ENCODE peak calls at places on chromosomes 3 and 15, in four cellular contexts. G is dorsolateral prefrontal cortex, Q is neural progenitor cell, U is AG09319. Y is an unnamed sample.

GRCh38 chr3:8658326-8659212 is 14.0 kb upstream of the SSUH2 start:
- DNase-seq in G (no peak), Q (no peak), U (no peak), Y (peak; percentile 67)

GRCh38 chr3:63142681-63143080 is 135.4 kb upstream of the SYNPR start:
- DNase-seq in G (no peak), Q (no peak), U (no peak), Y (no peak)

GRCh38 chr3:43011638-43012037 is 32.5 kb downstream of the GASK1A start:
- DNase-seq in G (no peak), Q (no peak), U (no peak), Y (no peak)

GRCh38 chr15:27538325-27538724 is 560.8 kb downstream of the OCA2 start:
- DNase-seq in G (no peak), Q (peak; percentile 84), U (no peak), Y (no peak)

GRCh38 chr3:140911822-140912221 is 29.8 kb upstream of the SLC25A36 start:
- DNase-seq in G (no peak), Q (no peak), U (no peak), Y (no peak)

GRCh38 chr15:45454825-45455224 is 67.7 kb downstream of the SLC30A4 start:
- DNase-seq in G (no peak), Q (no peak), U (peak; percentile 87), Y (peak; percentile 94)

GRCh38 chr15:94266789-94267188 is 35.4 kb downstream of the MCTP2 start:
- DNase-seq in G (no peak), Q (no peak), U (no peak), Y (no peak)

GRCh38 chr15:89194608-89195007 is 26.8 kb downstream of the RLBP1 start:
- DNase-seq in G (no peak), Q (no peak), U (no peak), Y (no peak)

GRCh38 chr15:98568382-98569017 is 79.8 kb upstream of the IGF1R start:
- DNase-seq in G (no peak), Q (no peak), U (no peak), Y (no peak)

GRCh38 chr3:64342940-64343691 is 117.8 kb upstream of the PRICKLE2 start:
- DNase-seq in G (no peak), Q (peak; percentile 40), U (peak; percentile 79), Y (peak; percentile 78)

GRCh38 chr15:40043927-40044716 is 5.1 kb upstream of the SRP14 start:
- DNase-seq in G (no peak), Q (no peak), U (no peak), Y (no peak)

GRCh38 chr3:107208100-107208499 is 169.1 kb upstream of the CCDC54 start:
- DNase-seq in G (no peak), Q (peak; percentile 52), U (peak; percentile 84), Y (peak; percentile 70)

GRCh38 chr3:135069406-135069805 is 274.3 kb downstream of the EPHB1 start:
- DNase-seq in G (no peak), Q (no peak), U (no peak), Y (no peak)

GRCh38 chr3:14536055-14536815 is 3.9 kb downstream of the GRIP2 start:
- DNase-seq in G (no peak), Q (no peak), U (no peak), Y (no peak)

GRCh38 chr3:46496745-46497555 is 826 bp upstream of the RTP3 start:
- DNase-seq in G (no peak), Q (peak; percentile 38), U (no peak), Y (no peak)

GRCh38 chr3:158447408-158447807 is 123.6 kb upstream of the MLF1 start:
- DNase-seq in G (no peak), Q (no peak), U (no peak), Y (no peak)

GRCh38 chr3:76941376-76941775 is 98.5 kb upstream of the ROBO2 start:
- DNase-seq in G (no peak), Q (no peak), U (no peak), Y (peak; percentile 14)

GRCh38 chr3:59542276-59542675 is 492.5 kb upstream of the CFAP20DC start:
- DNase-seq in G (no peak), Q (no peak), U (no peak), Y (no peak)

GRCh38 chr3:194485471-194485875 is 1.3 kb downstream of the ATP13A3 start:
- DNase-seq in G (no peak), Q (no peak), U (no peak), Y (peak; percentile 53)

GRCh38 chr15:44193651-44194396 is 1.2 kb downstream of the FRMD5 start:
- DNase-seq in G (no peak), Q (peak; percentile 62), U (no peak), Y (peak; percentile 51)

GRCh38 chr3:158452324-158452723 is 118.7 kb upstream of the MLF1 start:
- DNase-seq in G (no peak), Q (no peak), U (no peak), Y (peak; percentile 3)

GRCh38 chr15:70867911-70868467 is 14.0 kb upstream of the LARP6 start:
- DNase-seq in G (no peak), Q (no peak), U (no peak), Y (no peak)

GRCh38 chr3:188834349-188834748 is 337.4 kb upstream of the TPRG1 start:
- DNase-seq in G (no peak), Q (no peak), U (no peak), Y (no peak)

GRCh38 chr15:77266708-77267387 is 153.1 kb downstream of the PEAK1 start:
- DNase-seq in G (no peak), Q (peak; percentile 8), U (peak; percentile 50), Y (no peak)

GRCh38 chr3:112134335-112135124 is 1.5 kb upstream of the GCSAM start:
- DNase-seq in G (no peak), Q (no peak), U (no peak), Y (no peak)

GRCh38 chr3:44478055-44478468 is 592 bp upstream of the ZNF445 start:
- DNase-seq in G (no peak), Q (no peak), U (no peak), Y (no peak)

GRCh38 chr15:58423858-58424608 is 7.8 kb upstream of the LIPC start:
- DNase-seq in G (no peak), Q (no peak), U (peak; percentile 49), Y (no peak)

GRCh38 chr3:89335693-89336092 is 228.3 kb downstream of the EPHA3 start:
- DNase-seq in G (no peak), Q (no peak), U (no peak), Y (no peak)

GRCh38 chr3:139746481-139746880 is 68.7 kb upstream of the NMNAT3 start:
- DNase-seq in G (no peak), Q (no peak), U (no peak), Y (no peak)

GRCh38 chr3:29280675-29281264 is at the start of gene RBMS3:
- DNase-seq in G (peak; percentile 47), Q (peak; percentile 83), U (peak; percentile 94), Y (peak; percentile 60)
- TF ChIP-seq CTCF in G (peak; percentile 39), Q (peak; percentile 40), U (peak; percentile 61), Y (peak; percentile 60)

GRCh38 chr3:187714404-187714979 is 12.1 kb upstream of the RTP2 start:
- DNase-seq in G (no peak), Q (peak; percentile 78), U (no peak), Y (peak; percentile 77)
- TF ChIP-seq CTCF in G (peak; percentile 94), Q (peak; percentile 93), U (peak; percentile 96), Y (peak; percentile 91)

GRCh38 chr15:23759964-23760363 is 72.9 kb upstream of the NDN start:
- DNase-seq in G (no peak), Q (peak; percentile 36), U (no peak), Y (no peak)
- TF ChIP-seq CTCF in G (no peak), Q (peak; percentile 28), U (no peak), Y (no peak)

GRCh38 chr3:113277886-113278598 is 66.7 kb downstream of the BOC start:
- DNase-seq in G (no peak), Q (no peak), U (no peak), Y (no peak)
- TF ChIP-seq CTCF in G (no peak), Q (no peak), U (no peak), Y (no peak)

DNA sequence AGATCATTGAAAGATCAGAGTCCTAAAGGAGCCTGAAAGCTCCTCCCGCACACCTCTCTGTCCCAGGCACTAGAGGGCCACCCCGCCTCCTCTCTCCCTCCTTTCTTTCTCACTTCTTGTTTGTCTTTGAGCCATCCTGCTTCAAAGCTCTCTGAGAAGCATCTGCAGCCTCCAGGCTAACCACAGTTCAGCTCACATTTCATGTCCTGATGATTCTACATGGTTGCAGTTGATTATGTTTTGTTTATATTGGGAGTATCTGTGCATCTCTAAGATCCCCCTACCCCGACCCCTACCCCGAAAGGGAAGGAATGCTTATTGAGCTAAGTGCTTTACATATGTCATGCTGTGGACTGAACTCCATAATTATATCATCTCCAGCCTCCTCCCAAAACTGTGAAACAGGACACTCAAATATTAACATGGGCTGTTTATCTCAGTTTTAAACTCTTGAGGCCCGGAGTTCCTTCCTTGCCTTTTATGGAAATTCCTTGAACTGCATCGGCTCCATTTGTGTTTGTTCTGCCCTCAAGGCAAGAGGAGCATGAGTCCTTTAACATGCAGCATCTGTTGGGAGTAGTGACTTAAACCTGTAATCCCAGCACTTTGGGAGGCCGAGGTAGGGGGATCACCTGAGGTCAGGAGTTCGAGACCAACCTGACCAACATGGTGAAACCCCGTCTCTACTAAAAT is 30.9 kb downstream of the MGLL start:
- DNase-seq in G (no peak), Q (peak; percentile 52), U (peak; percentile 70), Y (peak; percentile 34)
- TF ChIP-seq CTCF in G (peak; percentile 13), Q (peak; percentile 41), U (peak; percentile 33), Y (no peak)

GRCh38 chr15:52261498-52262242 is 33.9 kb downstream of the MYO5C start:
- DNase-seq in G (no peak), Q (peak; percentile 89), U (peak; percentile 35), Y (peak; percentile 86)
- TF ChIP-seq CTCF in G (peak; percentile 9), Q (no peak), U (no peak), Y (no peak)

GRCh38 chr15:38867556-38867955 is 302.9 kb upstream of the RASGRP1 start:
- DNase-seq in G (no peak), Q (no peak), U (no peak), Y (no peak)

GRCh38 chr15:38862104-38862503 is 297.5 kb upstream of the RASGRP1 start:
- DNase-seq in G (no peak), Q (no peak), U (no peak), Y (no peak)

GRCh38 chr15:38864122-38864521 is 299.5 kb upstream of the RASGRP1 start:
- DNase-seq in G (no peak), Q (no peak), U (no peak), Y (no peak)

GRCh38 chr15:38863381-38863780 is 298.8 kb upstream of the RASGRP1 start:
- DNase-seq in G (no peak), Q (no peak), U (no peak), Y (no peak)

DNA sequence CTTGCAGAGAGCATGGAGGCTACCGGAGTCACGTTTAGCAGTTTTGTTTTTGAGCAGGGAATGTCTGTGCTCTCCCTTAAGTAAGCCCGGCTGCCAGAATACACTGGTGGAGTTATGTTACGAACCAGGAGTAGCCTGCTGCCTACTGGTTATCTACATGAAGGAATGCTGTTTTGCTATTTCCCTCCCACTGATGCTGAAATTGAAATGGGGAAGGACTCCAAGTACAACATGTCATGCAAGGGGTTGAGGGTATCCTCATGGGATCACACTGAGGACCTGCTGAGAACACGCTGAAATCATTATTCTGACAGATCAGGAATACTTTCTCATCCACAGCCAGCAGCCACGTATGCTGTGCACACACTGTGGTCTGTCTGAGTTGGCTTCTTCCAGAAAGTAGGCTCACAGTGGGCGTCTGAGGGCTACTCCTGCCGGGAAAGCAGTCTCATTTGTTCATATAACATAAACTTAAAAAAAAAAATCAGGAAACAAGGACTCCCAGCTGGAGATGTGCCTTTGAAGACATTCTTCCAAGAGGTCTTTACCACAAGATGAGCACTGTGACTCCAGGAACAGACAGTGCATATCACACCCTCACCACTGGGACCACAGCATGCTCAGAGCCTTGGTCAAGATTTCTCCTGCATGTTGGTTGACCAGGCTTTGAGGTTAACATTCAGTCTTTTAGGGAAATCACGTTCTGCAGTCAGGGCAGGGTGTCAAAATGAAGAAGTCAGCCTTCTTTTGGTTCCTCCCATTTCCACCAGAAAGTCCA is 300.4 kb upstream of the RASGRP1 start:
- DNase-seq in G (no peak), Q (no peak), U (peak; percentile 96), Y (no peak)
- TF ChIP-seq CTCF in G (no peak), Q (no peak), U (peak; percentile 33), Y (no peak)

GRCh38 chr3:99817437-99818240 is at the start of gene CMSS1:
- DNase-seq in G (peak; percentile 91), Q (peak; percentile 96), U (peak; percentile 60), Y (peak; percentile 89)
- TF ChIP-seq CTCF in G (no peak), Q (no peak), U (peak; percentile 12), Y (peak; percentile 29)